ENCODE peak calls at places on chromosomes 6 and 20, in four cellular contexts. U is tibial nerve, Y is MM.1S, Z is endodermal cell. W is an unnamed sample.

GRCh38 chr20:1327241-1327653 is 1.7 kb downstream of the SDCBP2 start:
- DNase-seq in U (no peak), Y (no peak), Z (peak; percentile 39), W (no peak)

GRCh38 chr6:82227770-82228169 is 19.8 kb downstream of the IBTK start:
- DNase-seq in U (no peak), Y (peak; percentile 79), Z (no peak), W (peak; percentile 51)

GRCh38 chr6:101777646-101778045 is 384.1 kb downstream of the GRIK2 start:
- DNase-seq in U (no peak), Y (no peak), Z (no peak), W (no peak)

GRCh38 chr20:10579942-10580341 is 93.9 kb downstream of the JAG1 start:
- DNase-seq in U (no peak), Y (no peak), Z (no peak), W (no peak)

GRCh38 chr20:571754-572331 is 28.3 kb upstream of the CSNK2A1 start:
- DNase-seq in U (peak; percentile 7), Y (no peak), Z (peak; percentile 84), W (no peak)

GRCh38 chr20:5000263-5001173 is 792 bp downstream of the SLC23A2 start:
- DNase-seq in U (peak; percentile 57), Y (peak; percentile 27), Z (peak; percentile 76), W (no peak)

GRCh38 chr6:167826230-167827061 is at the start of gene AFDN:
- DNase-seq in U (peak; percentile 50), Y (peak; percentile 37), Z (peak; percentile 89), W (peak; percentile 74)

GRCh38 chr20:63060057-63060991 is 53.6 kb upstream of the BHLHE23 start:
- DNase-seq in U (no peak), Y (no peak), Z (peak; percentile 49), W (no peak)

GRCh38 chr6:18429655-18430054 is 42.5 kb downstream of the RNF144B start:
- DNase-seq in U (no peak), Y (no peak), Z (no peak), W (no peak)

GRCh38 chr20:44405246-44405645 is 49.7 kb downstream of the HNF4A start:
- DNase-seq in U (no peak), Y (no peak), Z (no peak), W (no peak)

GRCh38 chr20:34824861-34825529 is 456 bp downstream of the NCOA6 start:
- DNase-seq in U (peak; percentile 18), Y (peak; percentile 61), Z (peak; percentile 89), W (peak; percentile 76)

GRCh38 chr6:14444296-14444993 is 326.9 kb downstream of the CD83 start:
- DNase-seq in U (no peak), Y (no peak), Z (no peak), W (no peak)

GRCh38 chr20:63172726-63173125 is 43.2 kb downstream of the YTHDF1 start:
- DNase-seq in U (no peak), Y (no peak), Z (peak; percentile 76), W (peak; percentile 32)

GRCh38 chr20:32213870-32214269 is 6.2 kb downstream of the POFUT1 start:
- DNase-seq in U (no peak), Y (no peak), Z (no peak), W (no peak)

GRCh38 chr6:143614270-143614669 is 63.5 kb upstream of the PHACTR2 start:
- DNase-seq in U (no peak), Y (no peak), Z (no peak), W (no peak)

GRCh38 chr6:106715922-106716321 is 86.5 kb downstream of the QRSL1 start:
- DNase-seq in U (no peak), Y (no peak), Z (no peak), W (peak; percentile 18)

GRCh38 chr20:42754713-42755112 is 435.0 kb downstream of the PTPRT start:
- DNase-seq in U (no peak), Y (no peak), Z (no peak), W (no peak)

GRCh38 chr6:144377586-144377985 is 92.5 kb downstream of the UTRN start:
- DNase-seq in U (no peak), Y (no peak), Z (no peak), W (no peak)

GRCh38 chr6:109073344-109074235 is 21.1 kb downstream of the SESN1 start:
- DNase-seq in U (peak; percentile 74), Y (peak; percentile 78), Z (peak; percentile 60), W (peak; percentile 64)

GRCh38 chr20:63234693-63235398 is 859 bp upstream of the BIRC7 start:
- DNase-seq in U (no peak), Y (no peak), Z (peak; percentile 92), W (peak; percentile 30)

DNA sequence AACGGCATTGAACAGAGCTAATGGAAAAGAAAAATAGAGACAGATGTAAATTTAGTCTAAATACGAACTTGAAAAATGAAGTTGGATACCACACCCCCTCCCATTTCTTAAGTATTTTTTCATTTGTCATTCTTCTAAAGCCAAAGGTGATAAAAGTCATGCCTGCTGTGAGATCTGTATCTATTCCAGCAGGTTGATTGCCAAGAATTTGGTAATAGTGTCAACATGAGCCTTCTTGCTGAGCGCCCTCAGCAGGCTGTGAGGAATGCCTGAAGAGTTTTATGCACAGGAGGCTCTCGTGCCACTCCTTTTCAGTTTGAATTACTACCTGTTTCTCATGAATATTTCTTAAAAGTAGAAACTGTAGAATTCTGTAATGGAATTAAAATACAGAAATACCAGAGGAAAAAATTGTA is 165.4 kb downstream of the QKI start:
- DNase-seq in U (no peak), Y (no peak), Z (peak; percentile 63), W (peak; percentile 7)
- TF ChIP-seq CTCF in U (no peak), Y (no peak), Z (peak; percentile 53), W (no peak)

GRCh38 chr20:29497261-29497671 is 1760.2 kb upstream of the DEFB115 start:
- DNase-seq in U (peak; percentile 52), Y (peak; percentile 91), Z (no peak), W (peak; percentile 91)
- H3K4me3 ChIP-seq in U (no peak overlapping the region), Y (peak overlapping the region; percentile 45), Z (no peak overlapping the region), W (peak overlapping the region; percentile 53)

GRCh38 chr6:52696418-52696817 is 25.5 kb downstream of the TMEM14A start:
- DNase-seq in U (no peak), Y (no peak), Z (no peak), W (no peak)
- TF ChIP-seq CTCF in U (no peak), Y (no peak), Z (peak; percentile 44), W (peak; percentile 4)

GRCh38 chr6:28743271-28743789 is 180.5 kb downstream of the TRIM27 start:
- DNase-seq in U (no peak), Y (no peak), Z (no peak), W (no peak)

GRCh38 chr6:28750926-28751458 is 172.8 kb downstream of the TRIM27 start:
- DNase-seq in U (no peak), Y (no peak), Z (no peak), W (no peak)

GRCh38 chr6:28747631-28748157 is 176.1 kb downstream of the TRIM27 start:
- DNase-seq in U (no peak), Y (no peak), Z (peak; percentile 94), W (peak; percentile 64)

GRCh38 chr6:28751514-28751913 is 172.3 kb downstream of the TRIM27 start:
- DNase-seq in U (no peak), Y (no peak), Z (no peak), W (no peak)

GRCh38 chr6:28747083-28747630 is 176.6 kb downstream of the TRIM27 start:
- DNase-seq in U (no peak), Y (no peak), Z (no peak), W (no peak)
- H3K4me3 ChIP-seq in U (no peak overlapping the region), Y (no peak overlapping the region), Z (peak overlapping the region; percentile 76), W (no peak overlapping the region)